ENCODE peak calls at places on chromosomes 1 and 21, in six cellular contexts. Z is H9, Y is GM23248, B is hepatocyte, F is mammary epithelial cell, S is GM23338. H is an unnamed sample.

GRCh38 chr1:106986603-106987002 is 69.9 kb upstream of the PRMT6 start:
- DNase-seq in F (no peak), B (no peak), Y (no peak), S (peak; percentile 10), Z (no peak), H (no peak)

GRCh38 chr1:52633291-52633754 is 355 bp downstream of the SHISAL2A start:
- DNase-seq in Z (peak; percentile 59), F (no peak), B (peak; percentile 22), Y (peak; percentile 30), S (peak; percentile 71), H (no peak)

GRCh38 chr21:43274022-43274945 is 105.5 kb downstream of the CRYAA start:
- DNase-seq in B (peak; percentile 64), Z (no peak), Y (no peak), F (no peak), S (no peak), H (no peak)

GRCh38 chr1:54875000-54875399 is 12.0 kb downstream of the DHCR24 start:
- DNase-seq in Z (no peak), Y (no peak), B (no peak), S (no peak), F (no peak), H (no peak)

GRCh38 chr1:206939841-206940587 is 6.3 kb downstream of the PIGR start:
- DNase-seq in Z (no peak), S (no peak), Y (no peak), F (peak; percentile 19), B (no peak), H (no peak)

GRCh38 chr1:157831968-157832626 is 9.5 kb downstream of the CD5L start:
- DNase-seq in Y (no peak), Z (no peak), F (no peak), S (no peak), B (no peak), H (no peak)

GRCh38 chr1:35536551-35537162 is 20.5 kb downstream of the KIAA0319L start:
- DNase-seq in B (no peak), Y (no peak), Z (no peak), S (no peak), F (no peak), H (no peak)

GRCh38 chr1:177010246-177010825 is 154.2 kb downstream of the ASTN1 start:
- DNase-seq in S (no peak), F (no peak), Y (no peak), Z (no peak), B (no peak), H (no peak)

GRCh38 chr1:161185732-161186311 is 8.5 kb upstream of the B4GALT3 start:
- DNase-seq in F (no peak), B (no peak), S (no peak), Y (no peak), Z (no peak), H (peak; percentile 32)

GRCh38 chr1:86705633-86705985 is 1.2 kb downstream of the SH3GLB1 start:
- DNase-seq in S (no peak), Z (no peak), F (peak; percentile 5), B (no peak), Y (peak; percentile 70), H (peak; percentile 13)

GRCh38 chr1:3192359-3192758 is 123.4 kb downstream of the PRDM16 start:
- DNase-seq in Y (no peak), S (no peak), F (no peak), Z (no peak), B (peak; percentile 58), H (no peak)

GRCh38 chr1:194929376-194929775 is 1678.9 kb downstream of the KCNT2 start:
- DNase-seq in Z (no peak), B (no peak), F (no peak), Y (peak; percentile 3), S (no peak), H (no peak)

GRCh38 chr1:161784963-161785362 is 18.8 kb downstream of the ATF6 start:
- DNase-seq in Y (peak; percentile 12), Z (no peak), B (no peak), S (no peak), F (no peak), H (no peak)

GRCh38 chr1:111733183-111733995 is 5.8 kb downstream of the INKA2 start:
- DNase-seq in F (no peak), B (peak; percentile 47), S (no peak), Z (no peak), Y (peak; percentile 84), H (no peak)

GRCh38 chr1:150557065-150557600 is 7.9 kb downstream of the ADAMTSL4 start:
- DNase-seq in Y (no peak), F (no peak), S (no peak), Z (peak; percentile 26), B (no peak), H (no peak)

GRCh38 chr1:212078826-212079225 is 43.3 kb downstream of the DTL start:
- DNase-seq in F (no peak), B (no peak), Y (no peak), S (no peak), Z (no peak), H (no peak)

GRCh38 chr1:181190362-181191035 is 102.0 kb downstream of the IER5 start:
- DNase-seq in S (peak; percentile 41), B (peak; percentile 29), Z (no peak), Y (no peak), F (no peak), H (no peak)

GRCh38 chr1:55694297-55694696 is 479.1 kb upstream of the USP24 start:
- DNase-seq in S (no peak), F (peak; percentile 28), Y (no peak), Z (no peak), B (peak; percentile 74), H (no peak)

GRCh38 chr1:173328961-173329360 is 121.8 kb upstream of the TNFSF4 start:
- DNase-seq in Y (no peak), Z (no peak), F (no peak), S (no peak), B (no peak), H (no peak)

GRCh38 chr1:108583757-108584156 is 23.9 kb downstream of the EEIG2 start:
- DNase-seq in S (no peak), Z (no peak), B (no peak), Y (no peak), F (no peak), H (no peak)

GRCh38 chr1:170296642-170297041 is 150.9 kb downstream of the NTMT2 start:
- DNase-seq in Z (no peak), S (no peak), F (peak; percentile 41), Y (peak; percentile 56), B (no peak), H (no peak)

GRCh38 chr1:16155537-16156410 is at the start of gene EPHA2:
- DNase-seq in Y (peak; percentile 88), S (peak; percentile 98), Z (peak; percentile 95), B (peak; percentile 96), F (peak; percentile 91), H (no peak)

GRCh38 chr1:226223786-226224244 is 351 bp downstream of the MIXL1 start:
- DNase-seq in F (no peak), Y (peak; percentile 34), Z (peak; percentile 64), S (peak; percentile 77), B (peak; percentile 27), H (peak; percentile 55)

GRCh38 chr1:203636306-203636705 is 9.7 kb downstream of the ATP2B4 start:
- DNase-seq in F (peak; percentile 95), S (no peak), Z (no peak), B (no peak), Y (peak; percentile 87), H (no peak)

GRCh38 chr1:36349839-36350238 is 26.4 kb upstream of the EVA1B start:
- DNase-seq in Y (peak; percentile 51), B (no peak), F (peak; percentile 37), Z (no peak), S (no peak), H (no peak)

GRCh38 chr1:33182896-33183295 is 1.1 kb upstream of the TRIM62 start:
- DNase-seq in Y (no peak), F (no peak), S (no peak), Z (no peak), B (no peak), H (no peak)

GRCh38 chr1:33181038-33181861 is 593 bp downstream of the TRIM62 start:
- DNase-seq in Z (peak; percentile 65), F (peak; percentile 40), S (peak; percentile 75), B (peak; percentile 75), Y (peak; percentile 74), H (no peak)

GRCh38 chr1:33183306-33183705 is 1.5 kb upstream of the TRIM62 start:
- DNase-seq in Z (no peak), S (no peak), Y (no peak), B (no peak), F (no peak), H (no peak)

GRCh38 chr1:33181906-33182305 is at the start of gene TRIM62:
- DNase-seq in F (peak; percentile 80), Z (peak; percentile 88), S (peak; percentile 88), B (peak; percentile 96), Y (peak; percentile 91), H (peak; percentile 69)

DNA sequence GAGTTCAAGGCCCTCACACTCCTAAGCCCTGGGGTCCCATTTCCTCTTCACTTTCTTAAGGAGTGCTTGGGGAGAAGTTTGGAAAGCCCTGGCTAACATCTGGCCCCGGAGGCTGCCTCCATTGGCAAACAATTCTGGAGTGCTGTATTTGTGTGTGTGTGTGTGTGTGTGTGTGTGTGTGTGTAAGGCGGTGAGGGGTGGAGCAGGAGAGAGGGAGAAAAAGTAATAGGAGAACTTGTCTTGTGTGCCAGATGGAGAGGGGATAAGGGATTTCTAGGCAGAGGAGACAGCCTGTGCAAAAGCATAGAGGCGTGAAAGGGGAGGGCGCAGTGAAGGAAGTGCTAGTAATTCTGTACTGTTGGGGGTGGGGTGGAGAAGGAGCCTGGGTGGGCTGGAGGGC is 609 bp upstream of the TRIM62 start:
- DNase-seq in B (peak; percentile 61), F (peak; percentile 23), S (peak; percentile 33), Z (no peak), Y (peak; percentile 47), H (no peak)
- H2AFZ ChIP-seq in B (peak overlapping the region; percentile 39), F (peak overlapping the region; percentile 66), S (peak overlapping the region; percentile 53), Z (no peak overlapping the region), Y (peak overlapping the region; percentile 81), H (peak overlapping the region; percentile 94)

GRCh38 chr1:99964806-99965205 is 5.0 kb upstream of the SLC35A3 start:
- DNase-seq in F (no peak), S (peak; percentile 24), Z (no peak), Y (no peak), B (no peak), H (no peak)

GRCh38 chr1:99963041-99963795 is 6.6 kb upstream of the SLC35A3 start:
- DNase-seq in B (no peak), F (peak; percentile 59), Z (no peak), Y (peak; percentile 71), S (no peak), H (no peak)

GRCh38 chr1:99969260-99969728 is 502 bp upstream of the SLC35A3 start:
- DNase-seq in F (no peak), S (peak; percentile 7), Z (no peak), Y (no peak), B (peak; percentile 11), H (no peak)

GRCh38 chr1:99968214-99968613 is 1.6 kb upstream of the SLC35A3 start:
- DNase-seq in Y (no peak), S (no peak), Z (no peak), B (no peak), F (no peak), H (no peak)

GRCh38 chr1:99965646-99966375 is 4.0 kb upstream of the SLC35A3 start:
- DNase-seq in Z (no peak), Y (no peak), S (no peak), B (no peak), F (no peak), H (no peak)
- H2AFZ ChIP-seq in Z (no peak overlapping the region), Y (no peak overlapping the region), S (no peak overlapping the region), B (no peak overlapping the region), F (no peak overlapping the region), H (no peak overlapping the region)

GRCh38 chr1:240658312-240658975 is 46.5 kb upstream of the GREM2 start:
- DNase-seq in Y (peak; percentile 53), F (no peak), Z (no peak), S (no peak), B (no peak), H (no peak)
- H2AFZ ChIP-seq in Y (no peak overlapping the region), F (no peak overlapping the region), Z (no peak overlapping the region), S (no peak overlapping the region), B (no peak overlapping the region), H (no peak overlapping the region)

GRCh38 chr1:940121-941026 is 16.7 kb downstream of the SAMD11 start:
- DNase-seq in S (peak; percentile 60), F (no peak), B (peak; percentile 87), Y (peak; percentile 80), Z (no peak), H (peak; percentile 25)
- H2AFZ ChIP-seq in S (no peak overlapping the region), F (no peak overlapping the region), B (no peak overlapping the region), Y (peak overlapping the region; percentile 36), Z (no peak overlapping the region), H (peak overlapping the region; percentile 8)

H was measured in MM.1S.